ENCODE peak calls at places on chromosomes 1 and 21, in nine cellular contexts. One of them, this sample, is unnamed. For H3K36me3, the result is how much of the 10 kb centered on the place peaks cover.

GRCh38 chr1:71295340-71295739 is 214.5 kb upstream of the ZRANB2 start:
- DNase-seq in ovary: no peak
- DNase-seq in neuronal stem cell: no peak
- DNase-seq in fibroblast of lung: no peak
- DNase-seq in testis: no peak
- DNase-seq in colonic mucosa: no peak
- DNase-seq in left ventricle myocardium inferior: no peak
- DNase-seq in breast epithelium: no peak
- DNase-seq in endodermal cell: no peak
- DNase-seq in this sample: no peak

GRCh38 chr1:121519042-121519755 is 334.4 kb downstream of the SRGAP2C start:
- DNase-seq in breast epithelium: no peak
- DNase-seq in testis: peak
- DNase-seq in endodermal cell: peak
- DNase-seq in colonic mucosa: peak
- DNase-seq in neuronal stem cell: peak
- DNase-seq in ovary: no peak
- DNase-seq in fibroblast of lung: peak
- DNase-seq in left ventricle myocardium inferior: peak
- DNase-seq in this sample: peak

GRCh38 chr1:230702934-230703678 is 10.8 kb downstream of the AGT start:
- DNase-seq in neuronal stem cell: no peak
- DNase-seq in left ventricle myocardium inferior: no peak
- DNase-seq in breast epithelium: no peak
- DNase-seq in endodermal cell: no peak
- DNase-seq in testis: no peak
- DNase-seq in ovary: no peak
- DNase-seq in colonic mucosa: no peak
- DNase-seq in fibroblast of lung: no peak
- DNase-seq in this sample: peak

GRCh38 chr21:46369520-46370235 is 45.7 kb downstream of the PCNT start:
- DNase-seq in left ventricle myocardium inferior: no peak
- DNase-seq in fibroblast of lung: no peak
- DNase-seq in colonic mucosa: no peak
- DNase-seq in endodermal cell: no peak
- DNase-seq in testis: no peak
- DNase-seq in breast epithelium: no peak
- DNase-seq in neuronal stem cell: no peak
- DNase-seq in ovary: no peak
- DNase-seq in this sample: no peak

GRCh38 chr21:42440187-42440792 is 36.6 kb downstream of the UBASH3A start:
- DNase-seq in breast epithelium: no peak
- DNase-seq in testis: no peak
- DNase-seq in colonic mucosa: no peak
- DNase-seq in endodermal cell: no peak
- DNase-seq in neuronal stem cell: no peak
- DNase-seq in fibroblast of lung: no peak
- DNase-seq in left ventricle myocardium inferior: no peak
- DNase-seq in ovary: no peak
- DNase-seq in this sample: no peak

GRCh38 chr1:18989956-18990355 is 33.5 kb upstream of the IFFO2 start:
- DNase-seq in endodermal cell: no peak
- DNase-seq in neuronal stem cell: no peak
- DNase-seq in fibroblast of lung: no peak
- DNase-seq in breast epithelium: peak
- DNase-seq in testis: no peak
- DNase-seq in ovary: no peak
- DNase-seq in left ventricle myocardium inferior: no peak
- DNase-seq in colonic mucosa: no peak
- DNase-seq in this sample: no peak

GRCh38 chr1:41995441-41996130 is 76.9 kb upstream of the HIVEP3 start:
- DNase-seq in ovary: no peak
- DNase-seq in testis: no peak
- DNase-seq in fibroblast of lung: no peak
- DNase-seq in endodermal cell: no peak
- DNase-seq in breast epithelium: no peak
- DNase-seq in left ventricle myocardium inferior: no peak
- DNase-seq in neuronal stem cell: no peak
- DNase-seq in colonic mucosa: no peak
- DNase-seq in this sample: no peak

GRCh38 chr1:171740987-171741871 is 636 bp downstream of the VAMP4 start:
- DNase-seq in colonic mucosa: peak
- DNase-seq in ovary: peak
- DNase-seq in left ventricle myocardium inferior: peak
- DNase-seq in testis: peak
- DNase-seq in fibroblast of lung: peak
- DNase-seq in neuronal stem cell: peak
- DNase-seq in breast epithelium: no peak
- DNase-seq in endodermal cell: peak
- DNase-seq in this sample: peak

GRCh38 chr1:239386453-239387303 is at the start of gene CHRM3:
- DNase-seq in left ventricle myocardium inferior: no peak
- DNase-seq in neuronal stem cell: peak
- DNase-seq in colonic mucosa: peak
- DNase-seq in ovary: peak
- DNase-seq in fibroblast of lung: no peak
- DNase-seq in breast epithelium: no peak
- DNase-seq in testis: peak
- DNase-seq in endodermal cell: peak
- DNase-seq in this sample: peak

GRCh38 chr1:214282696-214283225 is 1.8 kb downstream of the SMYD2 start:
- DNase-seq in ovary: no peak
- DNase-seq in left ventricle myocardium inferior: no peak
- DNase-seq in endodermal cell: no peak
- DNase-seq in neuronal stem cell: no peak
- DNase-seq in fibroblast of lung: no peak
- DNase-seq in testis: peak
- DNase-seq in breast epithelium: no peak
- DNase-seq in colonic mucosa: no peak
- DNase-seq in this sample: no peak

GRCh38 chr1:118360817-118361216 is 175.8 kb upstream of the SPAG17 start:
- DNase-seq in breast epithelium: no peak
- DNase-seq in endodermal cell: no peak
- DNase-seq in left ventricle myocardium inferior: no peak
- DNase-seq in neuronal stem cell: no peak
- DNase-seq in testis: no peak
- DNase-seq in colonic mucosa: no peak
- DNase-seq in ovary: no peak
- DNase-seq in fibroblast of lung: peak
- DNase-seq in this sample: no peak

GRCh38 chr1:150322310-150322709 is 977 bp downstream of the PRPF3 start:
- DNase-seq in endodermal cell: no peak
- DNase-seq in fibroblast of lung: peak
- DNase-seq in breast epithelium: no peak
- DNase-seq in ovary: no peak
- DNase-seq in testis: no peak
- DNase-seq in colonic mucosa: no peak
- DNase-seq in neuronal stem cell: no peak
- DNase-seq in left ventricle myocardium inferior: no peak
- DNase-seq in this sample: no peak

GRCh38 chr1:112267206-112267605 is 128.8 kb upstream of the CTTNBP2NL start:
- DNase-seq in ovary: no peak
- DNase-seq in neuronal stem cell: no peak
- DNase-seq in testis: no peak
- DNase-seq in breast epithelium: no peak
- DNase-seq in fibroblast of lung: no peak
- DNase-seq in colonic mucosa: no peak
- DNase-seq in left ventricle myocardium inferior: no peak
- DNase-seq in endodermal cell: no peak
- DNase-seq in this sample: no peak

GRCh38 chr1:6922096-6922931 is 137.1 kb downstream of the CAMTA1 start:
- DNase-seq in fibroblast of lung: peak
- DNase-seq in neuronal stem cell: no peak
- DNase-seq in endodermal cell: no peak
- DNase-seq in left ventricle myocardium inferior: no peak
- DNase-seq in ovary: peak
- DNase-seq in breast epithelium: no peak
- DNase-seq in colonic mucosa: peak
- DNase-seq in testis: peak
- DNase-seq in this sample: peak

GRCh38 chr1:43121251-43121650 is 50.8 kb downstream of the EBNA1BP2 start:
- DNase-seq in breast epithelium: no peak
- DNase-seq in fibroblast of lung: no peak
- DNase-seq in colonic mucosa: no peak
- DNase-seq in testis: no peak
- DNase-seq in neuronal stem cell: no peak
- DNase-seq in left ventricle myocardium inferior: no peak
- DNase-seq in ovary: no peak
- DNase-seq in endodermal cell: no peak
- DNase-seq in this sample: no peak

GRCh38 chr1:82387070-82387366 is 586.3 kb downstream of the ADGRL2 start:
- DNase-seq in testis: no peak
- DNase-seq in left ventricle myocardium inferior: no peak
- DNase-seq in endodermal cell: no peak
- DNase-seq in neuronal stem cell: no peak
- DNase-seq in colonic mucosa: no peak
- DNase-seq in breast epithelium: no peak
- DNase-seq in fibroblast of lung: no peak
- DNase-seq in ovary: no peak
- DNase-seq in this sample: no peak

GRCh38 chr1:65297686-65298085 is 11.7 kb upstream of the DNAJC6 start:
- DNase-seq in left ventricle myocardium inferior: no peak
- DNase-seq in neuronal stem cell: no peak
- DNase-seq in ovary: no peak
- DNase-seq in colonic mucosa: no peak
- DNase-seq in fibroblast of lung: no peak
- DNase-seq in testis: no peak
- DNase-seq in endodermal cell: no peak
- DNase-seq in breast epithelium: no peak
- DNase-seq in this sample: no peak

GRCh38 chr1:173771536-173771935 is 52.9 kb upstream of the DARS2 start:
- DNase-seq in ovary: no peak
- DNase-seq in testis: no peak
- DNase-seq in fibroblast of lung: no peak
- DNase-seq in breast epithelium: no peak
- DNase-seq in left ventricle myocardium inferior: no peak
- DNase-seq in neuronal stem cell: no peak
- DNase-seq in endodermal cell: no peak
- DNase-seq in colonic mucosa: no peak
- DNase-seq in this sample: no peak

GRCh38 chr1:173768827-173769226 is 54.0 kb downstream of the KLHL20 start:
- DNase-seq in neuronal stem cell: no peak
- DNase-seq in endodermal cell: no peak
- DNase-seq in colonic mucosa: no peak
- DNase-seq in fibroblast of lung: no peak
- DNase-seq in testis: no peak
- DNase-seq in left ventricle myocardium inferior: no peak
- DNase-seq in breast epithelium: no peak
- DNase-seq in ovary: no peak
- DNase-seq in this sample: no peak

GRCh38 chr1:173768206-173768605 is 53.4 kb downstream of the KLHL20 start:
- DNase-seq in testis: no peak
- DNase-seq in breast epithelium: no peak
- DNase-seq in left ventricle myocardium inferior: no peak
- DNase-seq in neuronal stem cell: no peak
- DNase-seq in fibroblast of lung: no peak
- DNase-seq in colonic mucosa: no peak
- DNase-seq in endodermal cell: no peak
- DNase-seq in ovary: no peak
- DNase-seq in this sample: no peak
- H3K36me3 ChIP-seq in testis: under half
- H3K36me3 ChIP-seq in breast epithelium: under half
- H3K36me3 ChIP-seq in left ventricle myocardium inferior: half or more
- H3K36me3 ChIP-seq in neuronal stem cell: under half
- H3K36me3 ChIP-seq in fibroblast of lung: under half
- H3K36me3 ChIP-seq in colonic mucosa: under half
- H3K36me3 ChIP-seq in endodermal cell: under half
- H3K36me3 ChIP-seq in ovary: under half
- H3K36me3 ChIP-seq in this sample: under half

GRCh38 chr1:106568575-106568974 is 487.9 kb upstream of the PRMT6 start:
- DNase-seq in neuronal stem cell: no peak
- DNase-seq in colonic mucosa: no peak
- DNase-seq in ovary: no peak
- DNase-seq in left ventricle myocardium inferior: no peak
- DNase-seq in fibroblast of lung: no peak
- DNase-seq in testis: no peak
- DNase-seq in endodermal cell: no peak
- DNase-seq in breast epithelium: no peak
- DNase-seq in this sample: no peak
- H3K36me3 ChIP-seq in neuronal stem cell: under half
- H3K36me3 ChIP-seq in colonic mucosa: under half
- H3K36me3 ChIP-seq in ovary: under half
- H3K36me3 ChIP-seq in left ventricle myocardium inferior: under half
- H3K36me3 ChIP-seq in fibroblast of lung: under half
- H3K36me3 ChIP-seq in testis: under half
- H3K36me3 ChIP-seq in endodermal cell: under half
- H3K36me3 ChIP-seq in breast epithelium: under half
- H3K36me3 ChIP-seq in this sample: under half

DNA sequence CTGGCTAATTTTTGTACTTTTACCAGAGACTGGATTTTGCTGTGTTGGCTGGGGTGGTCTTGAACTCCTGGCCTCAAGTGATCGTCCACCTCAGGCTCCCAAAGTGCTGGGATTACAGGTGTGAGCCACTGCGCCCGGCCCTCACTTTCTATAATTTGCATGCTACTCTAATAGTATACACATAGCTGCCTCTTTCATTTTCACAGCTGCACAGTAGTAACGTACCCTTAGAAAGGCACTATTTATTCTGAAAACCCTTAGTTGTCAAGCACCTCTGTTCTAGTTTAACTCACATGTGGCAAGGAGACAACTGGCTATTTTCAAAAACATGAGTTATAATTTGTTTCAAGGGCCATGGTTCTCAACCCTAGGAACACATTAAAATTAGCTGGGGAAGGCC is 17.2 kb downstream of the TPM3 start:
- DNase-seq in endodermal cell: no peak
- DNase-seq in neuronal stem cell: no peak
- DNase-seq in testis: no peak
- DNase-seq in breast epithelium: no peak
- DNase-seq in ovary: no peak
- DNase-seq in colonic mucosa: no peak
- DNase-seq in left ventricle myocardium inferior: no peak
- DNase-seq in fibroblast of lung: no peak
- DNase-seq in this sample: no peak
- H3K36me3 ChIP-seq in endodermal cell: half or more
- H3K36me3 ChIP-seq in neuronal stem cell: under half
- H3K36me3 ChIP-seq in testis: under half
- H3K36me3 ChIP-seq in breast epithelium: under half
- H3K36me3 ChIP-seq in ovary: under half
- H3K36me3 ChIP-seq in colonic mucosa: under half
- H3K36me3 ChIP-seq in left ventricle myocardium inferior: half or more
- H3K36me3 ChIP-seq in fibroblast of lung: under half
- H3K36me3 ChIP-seq in this sample: half or more

DNA sequence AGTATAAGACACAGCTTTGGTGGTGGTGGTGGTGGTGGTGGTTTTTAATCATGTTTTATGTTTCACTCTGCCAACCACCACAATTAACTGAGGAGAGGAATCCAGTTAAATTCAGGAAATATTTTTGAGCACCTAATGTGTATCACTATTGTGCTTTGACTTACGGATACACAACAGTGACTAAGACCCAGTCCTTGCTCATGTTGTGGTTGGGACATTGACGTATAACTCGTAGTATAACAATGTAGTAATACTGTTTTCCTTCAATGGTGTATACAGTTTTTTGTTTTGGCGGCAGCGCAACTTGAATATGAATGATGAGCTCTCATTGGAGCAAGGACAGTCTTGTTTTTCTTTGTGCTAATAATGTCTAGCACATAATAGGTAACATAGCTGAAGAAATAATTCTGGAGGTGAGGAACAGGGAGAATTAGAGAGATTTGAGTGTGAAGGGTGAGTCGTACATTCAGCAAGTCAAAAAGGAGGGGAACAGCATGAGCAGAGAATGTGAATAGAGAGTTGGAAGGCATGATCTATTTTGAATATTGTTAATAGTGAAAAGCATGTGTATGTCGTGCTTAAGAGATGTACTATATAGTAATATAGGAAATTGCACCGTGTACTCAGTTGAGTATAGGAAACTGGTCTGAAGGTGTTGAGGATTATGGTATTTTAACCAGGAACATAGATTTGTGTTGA is 5.5 kb downstream of the CACYBP start:
- DNase-seq in left ventricle myocardium inferior: no peak
- DNase-seq in ovary: no peak
- DNase-seq in breast epithelium: no peak
- DNase-seq in testis: no peak
- DNase-seq in colonic mucosa: no peak
- DNase-seq in neuronal stem cell: no peak
- DNase-seq in endodermal cell: no peak
- DNase-seq in fibroblast of lung: no peak
- DNase-seq in this sample: no peak
- H3K36me3 ChIP-seq in left ventricle myocardium inferior: under half
- H3K36me3 ChIP-seq in ovary: under half
- H3K36me3 ChIP-seq in breast epithelium: under half
- H3K36me3 ChIP-seq in testis: under half
- H3K36me3 ChIP-seq in colonic mucosa: under half
- H3K36me3 ChIP-seq in neuronal stem cell: under half
- H3K36me3 ChIP-seq in endodermal cell: half or more
- H3K36me3 ChIP-seq in fibroblast of lung: under half
- H3K36me3 ChIP-seq in this sample: under half

This sample was measured in adrenal gland.